ENCODE peak calls at places on chromosomes 6 and 20, in four cellular contexts. B, C, R and T are unnamed samples.

GRCh38 chr6:71238351-71238750 is 50.3 kb upstream of the OGFRL1 start:
- DNase-seq in R (no peak), C (no peak), B (no peak), T (no peak)

GRCh38 chr20:44173116-44173515 is 13.9 kb downstream of the JPH2 start:
- DNase-seq in B (no peak), C (no peak), R (no peak), T (no peak)

GRCh38 chr6:153272201-153272980 is 141.3 kb upstream of the RGS17 start:
- DNase-seq in C (no peak), B (no peak), R (no peak), T (no peak)

GRCh38 chr20:14331671-14332070 is 5.7 kb downstream of the FLRT3 start:
- DNase-seq in R (no peak), B (no peak), C (no peak), T (no peak)

GRCh38 chr6:156747715-156748114 is 29.5 kb upstream of the ARID1B start:
- DNase-seq in R (no peak), C (no peak), B (no peak), T (no peak)

GRCh38 chr20:33785503-33785902 is 25.6 kb upstream of the CHMP4B start:
- DNase-seq in B (no peak), R (no peak), C (no peak), T (no peak)

GRCh38 chr20:573414-574296 is 30.1 kb upstream of the CSNK2A1 start:
- DNase-seq in R (no peak), B (no peak), C (no peak), T (no peak)

GRCh38 chr6:164741938-164742451 is 567.4 kb downstream of the C6orf118 start:
- DNase-seq in C (no peak), B (no peak), R (no peak), T (no peak)

GRCh38 chr6:15330174-15330934 is 84.5 kb downstream of the JARID2 start:
- DNase-seq in B (no peak), R (peak; percentile 61), C (no peak), T (no peak)

GRCh38 chr6:5246141-5246869 is 14.4 kb downstream of the LYRM4 start:
- DNase-seq in R (no peak), B (no peak), C (no peak), T (no peak)

GRCh38 chr20:10228330-10228729 is 9.7 kb downstream of the SNAP25 start:
- DNase-seq in R (no peak), B (no peak), C (no peak), T (no peak)

GRCh38 chr6:110628330-110628729 is 151.9 kb upstream of the SLC22A16 start:
- DNase-seq in R (no peak), C (no peak), B (no peak), T (no peak)

GRCh38 chr6:110140650-110141049 is 38.8 kb downstream of the WASF1 start:
- DNase-seq in C (no peak), R (no peak), B (no peak), T (no peak)

GRCh38 chr20:4165984-4166725 is 150.8 kb upstream of the RNF24 start:
- DNase-seq in B (no peak), R (no peak), C (no peak), T (no peak)

GRCh38 chr6:73722318-73723060 is 26.5 kb downstream of the CD109 start:
- DNase-seq in R (no peak), B (peak; percentile 33), C (no peak), T (no peak)

GRCh38 chr6:157398151-157398550 is 17.2 kb downstream of the ZDHHC14 start:
- DNase-seq in C (no peak), R (no peak), B (no peak), T (no peak)

GRCh38 chr6:158047120-158047518 is 65.5 kb downstream of the SYNJ2 start:
- DNase-seq in C (peak; percentile 38), R (peak; percentile 78), B (no peak), T (no peak)

GRCh38 chr6:37717836-37718251 is 20.2 kb upstream of the MDGA1 start:
- DNase-seq in B (no peak), C (no peak), R (no peak), T (no peak)

GRCh38 chr20:41249781-41250281 is 67.7 kb downstream of the ZHX3 start:
- DNase-seq in B (peak; percentile 17), R (peak; percentile 19), C (no peak), T (no peak)

GRCh38 chr6:114586298-114586697 is 243.5 kb upstream of the HS3ST5 start:
- DNase-seq in R (no peak), B (no peak), C (no peak), T (no peak)

GRCh38 chr6:11423072-11423471 is 114.5 kb upstream of the TMEM170B start:
- DNase-seq in C (no peak), R (no peak), B (no peak), T (no peak)

GRCh38 chr6:112235956-112236355 is 18.4 kb downstream of the LAMA4 start:
- DNase-seq in B (no peak), C (no peak), R (peak; percentile 39), T (no peak)

GRCh38 chr20:40979247-40979646 is 49.4 kb upstream of the TOP1 start:
- DNase-seq in C (no peak), B (no peak), R (no peak), T (no peak)

GRCh38 chr6:46491201-46491788 is at the start of gene RCAN2:
- DNase-seq in B (peak; percentile 65), C (no peak), R (no peak), T (no peak)

GRCh38 chr6:14501240-14501639 is 383.7 kb downstream of the CD83 start:
- DNase-seq in R (no peak), C (no peak), B (no peak), T (no peak)

GRCh38 chr6:4872841-4873240 is 96.6 kb downstream of the CDYL start:
- DNase-seq in B (no peak), C (no peak), R (no peak), T (no peak)

GRCh38 chr6:54053893-54054391 is 57.3 kb upstream of the MLIP start:
- DNase-seq in C (no peak), R (no peak), B (no peak), T (no peak)

GRCh38 chr20:23622839-23623343 is 14.9 kb downstream of the CST3 start:
- DNase-seq in B (no peak), C (no peak), R (peak; percentile 61), T (peak; percentile 58)

GRCh38 chr20:58923117-58923712 is 57.8 kb upstream of the NELFCD start:
- DNase-seq in B (no peak), R (no peak), C (no peak), T (no peak)

GRCh38 chr20:9838378-9839295 is at the start of gene PAK5:
- DNase-seq in B (no peak), C (no peak), R (no peak), T (no peak)

GRCh38 chr20:54172856-54173652 is 732 bp downstream of the CYP24A1 start:
- DNase-seq in R (no peak), C (no peak), B (no peak), T (no peak)

GRCh38 chr6:156634971-156635371 is 142.2 kb upstream of the ARID1B start:
- DNase-seq in R (no peak), C (no peak), B (no peak), T (no peak)

GRCh38 chr6:157744202-157744601 is 78.8 kb upstream of the SNX9 start:
- DNase-seq in C (no peak), R (no peak), B (no peak), T (no peak)

GRCh38 chr20:38032585-38033329 is 499 bp downstream of the TTI1 start:
- DNase-seq in C (no peak), B (peak; percentile 71), R (peak; percentile 49), T (no peak)

GRCh38 chr20:16007978-16008377 is 565.3 kb downstream of the KIF16B start:
- DNase-seq in B (no peak), C (no peak), R (peak; percentile 26), T (no peak)
- TF ChIP-seq CTCF in B (no peak), C (no peak), R (peak; percentile 26), T (no peak)

GRCh38 chr6:2917065-2917464 is 14.0 kb upstream of the SERPINB9 start:
- DNase-seq in R (no peak), B (no peak), C (no peak), T (no peak)
- TF ChIP-seq CTCF in R (peak; percentile 19), B (no peak), C (no peak), T (no peak)

DNA sequence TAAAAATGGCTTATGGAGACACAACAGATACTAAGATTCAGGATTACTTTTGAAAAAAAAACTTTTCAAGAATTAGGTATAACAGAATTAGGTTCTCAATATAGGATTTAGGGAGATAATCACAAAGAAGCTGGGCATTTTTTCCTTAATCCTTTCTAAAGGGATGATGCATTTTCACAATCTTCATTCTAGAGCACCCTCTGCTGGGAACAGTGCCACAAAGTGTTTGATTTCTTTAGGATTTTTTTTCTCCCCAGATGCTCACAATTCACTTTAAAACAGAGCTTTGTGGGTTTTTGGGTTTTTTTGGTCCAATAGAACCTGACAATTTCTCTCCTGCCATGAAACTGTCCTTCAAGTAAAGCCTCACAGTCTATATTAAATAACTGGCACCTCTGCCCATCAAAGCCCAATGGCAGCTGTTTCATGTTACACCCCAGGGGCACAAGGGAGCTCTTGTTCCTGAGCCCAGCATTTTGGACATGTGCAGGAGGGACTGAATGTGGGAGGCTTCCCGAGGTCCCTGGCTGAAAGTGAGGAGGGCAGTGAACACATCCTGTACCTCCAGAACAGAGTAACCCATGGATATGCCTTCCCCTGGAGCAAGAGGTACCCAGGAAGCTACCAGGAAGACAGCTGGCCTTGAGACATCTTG is 39.7 kb downstream of the PREP start:
- DNase-seq in B (no peak), R (no peak), C (no peak), T (no peak)
- TF ChIP-seq CTCF in B (no peak), R (no peak), C (no peak), T (no peak)

GRCh38 chr6:32387946-32388345 is 16.2 kb upstream of the TSBP1 start:
- DNase-seq in B (no peak), R (no peak), C (no peak), T (no peak)

GRCh38 chr6:32397252-32397920 is 9.6 kb downstream of the BTNL2 start:
- DNase-seq in C (no peak), B (peak; percentile 74), R (no peak), T (no peak)

GRCh38 chr6:32396028-32396427 is 11.0 kb downstream of the BTNL2 start:
- DNase-seq in B (no peak), C (no peak), R (no peak), T (no peak)

DNA sequence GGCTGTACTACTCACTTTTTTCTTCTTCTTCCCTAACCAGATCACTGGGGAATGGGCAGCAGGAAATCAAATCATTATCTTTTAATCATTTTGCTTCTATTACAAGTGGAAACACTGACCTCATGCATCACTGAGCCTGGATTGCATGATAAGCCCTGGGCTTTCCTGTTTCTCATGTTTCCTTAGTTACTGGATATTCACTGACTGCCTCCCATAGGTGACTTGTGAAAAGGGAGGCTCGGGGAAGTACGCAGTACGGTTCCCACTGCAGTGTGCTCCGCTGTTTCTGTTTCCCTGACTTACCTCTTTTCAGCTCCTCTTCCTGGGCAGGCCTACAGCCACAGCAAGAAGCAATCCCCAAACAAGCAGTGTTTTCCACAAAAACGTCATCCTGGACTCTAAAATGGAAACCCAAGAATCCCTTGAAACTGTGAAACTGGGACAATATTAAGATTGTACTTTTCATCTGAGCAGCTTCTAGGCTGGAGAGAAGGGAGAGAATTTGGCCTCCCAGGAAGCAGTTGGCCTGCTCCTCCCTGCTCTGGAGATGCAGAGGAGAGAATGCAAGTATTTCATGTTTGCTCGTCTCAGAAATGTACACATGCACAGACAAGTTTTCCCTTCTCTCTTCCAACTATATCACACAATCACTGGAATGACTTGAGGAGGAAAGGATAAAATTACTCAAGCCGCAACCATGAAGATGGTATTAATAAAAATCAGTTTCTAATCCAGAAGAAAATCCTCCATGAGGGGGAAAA is 13.1 kb downstream of the BTNL2 start:
- DNase-seq in R (no peak), B (no peak), C (no peak), T (no peak)
- TF ChIP-seq CTCF in R (no peak), B (no peak), C (no peak), T (no peak)